ENCODE peak calls at places on chromosomes 12 and 14, in eight cellular contexts. E is stimulated activated CD8-positive, alpha-beta memory T cell treated with anti-CD3 and anti-CD28 coated beads, Interleukin-15, amount 100 ng/mL, for 1 hour; R is GM23338; M is NCI-H774; P is skeletal muscle cell; W is AG20443; H is GM04503; K is fibroblast of the aortic adventitia. J is an unnamed sample.
A peak's percentile ranks its signal among the peaks of the same experiment; 100 is the strongest.

GRCh38 chr12:72293701-72294100 is 21.5 kb downstream of the TRHDE start:
- DNase-seq in R (no peak), M (no peak), E (no peak), K (no peak), W (no peak), H (no peak), P (no peak), J (no peak)

GRCh38 chr12:119182701-119183493 is 4.2 kb downstream of the HSPB8 start:
- DNase-seq in K (peak; percentile 82), P (no peak), R (no peak), M (no peak), W (peak; percentile 17), H (no peak), E (no peak), J (no peak)

GRCh38 chr14:38255673-38256357 is at the start of gene CLEC14A:
- DNase-seq in W (peak; percentile 41), H (no peak), E (no peak), K (no peak), M (no peak), R (peak; percentile 70), P (no peak), J (peak; percentile 13)

GRCh38 chr12:130201037-130201436 is 38.8 kb downstream of the FZD10 start:
- DNase-seq in M (no peak), R (no peak), W (no peak), H (no peak), K (no peak), E (no peak), P (no peak), J (no peak)

GRCh38 chr12:65741662-65742480 is 82.4 kb upstream of the HMGA2 start:
- DNase-seq in H (no peak), M (no peak), P (peak; percentile 28), R (peak; percentile 79), W (peak; percentile 78), E (no peak), K (peak; percentile 57), J (peak; percentile 64)

GRCh38 chr12:124326104-124326503 is 31.2 kb downstream of the RFLNA start:
- DNase-seq in M (no peak), E (no peak), W (no peak), P (no peak), R (peak; percentile 53), H (no peak), K (no peak), J (no peak)

GRCh38 chr14:41302776-41303175 is 303.9 kb upstream of the LRFN5 start:
- DNase-seq in M (no peak), H (no peak), E (no peak), K (no peak), R (peak; percentile 31), P (no peak), W (no peak), J (no peak)

GRCh38 chr12:2057041-2057792 is 4.4 kb downstream of the CACNA1C start:
- DNase-seq in M (peak; percentile 34), P (no peak), W (peak; percentile 53), H (no peak), R (peak; percentile 97), K (peak; percentile 68), E (peak; percentile 10), J (peak; percentile 56)

GRCh38 chr14:100623961-100624360 is 36.7 kb upstream of the BEGAIN start:
- DNase-seq in P (no peak), R (no peak), K (no peak), H (no peak), E (no peak), M (no peak), W (no peak), J (no peak)

GRCh38 chr14:94633116-94633515 is 20.9 kb downstream of the SERPINA3 start:
- DNase-seq in E (no peak), W (no peak), P (no peak), H (no peak), M (no peak), R (no peak), K (no peak), J (no peak)

GRCh38 chr14:80095623-80096022 is 115.7 kb downstream of the DIO2 start:
- DNase-seq in R (no peak), K (peak; percentile 81), H (peak; percentile 18), W (peak; percentile 9), P (no peak), M (no peak), E (no peak), J (peak; percentile 91)

GRCh38 chr14:99176156-99176945 is 95.6 kb downstream of the BCL11B start:
- DNase-seq in M (no peak), E (no peak), W (no peak), P (no peak), R (peak; percentile 20), K (no peak), H (no peak), J (no peak)

GRCh38 chr12:58034311-58034710 is 92.9 kb downstream of the ATP23 start:
- DNase-seq in M (no peak), W (no peak), E (no peak), P (no peak), H (no peak), R (no peak), K (no peak), J (no peak)

GRCh38 chr12:113135178-113136127 is at the start of gene RASAL1:
- DNase-seq in H (no peak), M (peak; percentile 91), W (no peak), P (no peak), R (peak; percentile 92), K (no peak), E (peak; percentile 37), J (no peak)

GRCh38 chr12:56010112-56010570 is 10.7 kb upstream of the IKZF4 start:
- DNase-seq in R (no peak), W (no peak), M (no peak), E (no peak), H (no peak), K (no peak), P (no peak), J (no peak)

GRCh38 chr14:63542231-63542999 is 762 bp downstream of the PPP2R5E start:
- DNase-seq in P (no peak), E (no peak), K (no peak), H (no peak), W (peak; percentile 44), R (peak; percentile 67), M (no peak), J (no peak)

GRCh38 chr12:64456119-64456518 is 4.2 kb downstream of the TBK1 start:
- DNase-seq in M (no peak), P (no peak), H (no peak), K (no peak), W (no peak), E (no peak), R (no peak), J (no peak)

GRCh38 chr12:16880864-16881285 is 274.9 kb upstream of the LMO3 start:
- DNase-seq in W (no peak), H (no peak), M (peak; percentile 61), R (peak; percentile 52), K (no peak), E (no peak), P (no peak), J (no peak)

GRCh38 chr14:89000007-89000942 is 175.8 kb downstream of the TTC8 start:
- DNase-seq in W (peak; percentile 93), H (peak; percentile 91), R (peak; percentile 48), P (peak; percentile 92), K (peak; percentile 91), M (no peak), E (no peak), J (peak; percentile 89)

GRCh38 chr12:10409387-10409786 is at the start of gene KLRC4:
- DNase-seq in R (no peak), H (no peak), P (peak; percentile 54), K (no peak), M (no peak), E (no peak), W (no peak), J (peak; percentile 67)

GRCh38 chr12:29533815-29534489 is 36.5 kb upstream of the OVCH1 start:
- DNase-seq in R (no peak), E (no peak), M (no peak), K (no peak), H (no peak), W (no peak), P (no peak), J (no peak)

GRCh38 chr12:32395031-32395430 is 4.3 kb upstream of the FGD4 start:
- DNase-seq in H (no peak), K (no peak), R (no peak), P (no peak), W (no peak), M (no peak), E (no peak), J (no peak)

GRCh38 chr12:63949902-63950301 is 105.4 kb downstream of the SRGAP1 start:
- DNase-seq in W (no peak), P (no peak), E (no peak), K (peak; percentile 57), H (no peak), M (no peak), R (no peak), J (no peak)

GRCh38 chr12:117863004-117863709 is 105.6 kb downstream of the KSR2 start:
- DNase-seq in P (no peak), M (no peak), K (no peak), E (no peak), W (peak; percentile 65), H (peak; percentile 76), R (no peak), J (peak; percentile 9)

GRCh38 chr14:68675233-68675577 is 117.7 kb downstream of the ZFP36L1 start:
- DNase-seq in W (no peak), H (no peak), R (no peak), E (no peak), P (no peak), K (no peak), M (no peak), J (no peak)

GRCh38 chr14:103372552-103373304 is 12.5 kb upstream of the MARK3 start:
- DNase-seq in R (peak; percentile 24), H (peak; percentile 78), M (no peak), W (peak; percentile 94), E (no peak), K (peak; percentile 87), P (peak; percentile 78), J (peak; percentile 93)

GRCh38 chr12:80754259-80754658 is 37.5 kb downstream of the MYF5 start:
- DNase-seq in M (no peak), H (no peak), W (no peak), P (no peak), R (no peak), E (no peak), K (no peak), J (no peak)

GRCh38 chr14:92603309-92604257 is 90.0 kb downstream of the RIN3 start:
- DNase-seq in R (peak; percentile 44), E (no peak), K (peak; percentile 76), W (peak; percentile 67), P (peak; percentile 49), H (peak; percentile 38), M (no peak), J (peak; percentile 93)

GRCh38 chr12:25458047-25458552 is 95.0 kb downstream of the LMNTD1 start:
- DNase-seq in W (peak; percentile 81), H (peak; percentile 82), R (no peak), P (peak; percentile 92), E (no peak), M (peak; percentile 37), K (peak; percentile 92), J (peak; percentile 95)

GRCh38 chr12:98438826-98439225 is 76.6 kb upstream of the TMPO start:
- DNase-seq in M (no peak), R (no peak), P (no peak), W (no peak), E (no peak), K (no peak), H (no peak), J (no peak)

GRCh38 chr12:124780752-124781685 is 82.6 kb downstream of the SCARB1 start:
- DNase-seq in P (no peak), K (peak; percentile 19), H (no peak), W (no peak), M (no peak), R (no peak), E (no peak), J (no peak)

GRCh38 chr14:101442451-101442850 is 118.8 kb upstream of the DIO3 start:
- DNase-seq in W (no peak), R (no peak), H (no peak), K (no peak), M (no peak), E (peak; percentile 25), P (no peak), J (no peak)

GRCh38 chr14:34460841-34461240 is 1.2 kb downstream of the SPTSSA start:
- DNase-seq in M (no peak), P (no peak), R (no peak), E (no peak), W (no peak), H (no peak), K (peak; percentile 89), J (peak; percentile 64)

GRCh38 chr12:93135286-93136239 is 206.5 kb upstream of the EEA1 start:
- DNase-seq in W (peak; percentile 24), M (peak; percentile 83), R (no peak), P (peak; percentile 64), K (no peak), H (no peak), E (no peak), J (peak; percentile 73)

J was measured in astrocyte of the spinal cord.